ENCODE peak calls at places on chromosomes 1 and 21, in eight cellular contexts. A, I, T, D, C, L, E and K are unnamed samples.

GRCh38 chr1:218165687-218166088 is 119.4 kb upstream of the RRP15 start:
- DNase-seq in D (no peak), L (no peak), I (peak), A (no peak), T (no peak), C (no peak), E (no peak), K (no peak)

GRCh38 chr1:231032963-231033362 is 7.1 kb downstream of the FAM89A start:
- DNase-seq in L (no peak), E (no peak), A (no peak), I (no peak), D (no peak), T (no peak), C (no peak), K (no peak)

GRCh38 chr1:38741341-38741740 is 118.2 kb downstream of the RRAGC start:
- DNase-seq in E (no peak), D (no peak), L (no peak), A (no peak), T (peak), C (no peak), I (no peak), K (no peak)

GRCh38 chr1:88175631-88176226 is 508.3 kb upstream of the PKN2 start:
- DNase-seq in C (no peak), I (no peak), E (no peak), A (no peak), L (no peak), D (peak), T (no peak), K (no peak)

GRCh38 chr21:44377201-44377921 is 23.9 kb downstream of the TRPM2 start:
- DNase-seq in C (no peak), E (no peak), I (no peak), A (no peak), D (no peak), L (no peak), T (peak), K (no peak)

GRCh38 chr1:40153073-40153770 is 8.0 kb upstream of the RLF start:
- DNase-seq in I (peak), L (peak), D (peak), A (no peak), E (no peak), T (peak), C (peak), K (peak)

GRCh38 chr1:77536813-77537212 is 145.6 kb downstream of the ZZZ3 start:
- DNase-seq in T (no peak), C (no peak), L (peak), D (no peak), E (no peak), A (no peak), I (no peak), K (no peak)

GRCh38 chr1:47587891-47588582 is 150.2 kb downstream of the FOXD2 start:
- DNase-seq in D (no peak), C (peak), I (no peak), L (no peak), T (no peak), A (no peak), E (no peak), K (no peak)

GRCh38 chr21:45874716-45875415 is 106.7 kb upstream of the COL6A1 start:
- DNase-seq in C (no peak), A (no peak), T (no peak), D (no peak), E (no peak), L (peak), I (no peak), K (no peak)

GRCh38 chr21:35046223-35046690 is 2.8 kb downstream of the RUNX1 start:
- DNase-seq in D (no peak), C (no peak), E (no peak), T (no peak), A (no peak), I (no peak), L (no peak), K (no peak)

GRCh38 chr1:32192220-32192948 is 8.0 kb upstream of the CCDC28B start:
- DNase-seq in I (no peak), T (no peak), L (no peak), A (no peak), C (no peak), E (no peak), D (no peak), K (no peak)

GRCh38 chr1:94654031-94654430 is 112.5 kb upstream of the F3 start:
- DNase-seq in T (no peak), L (no peak), D (no peak), A (no peak), I (no peak), E (no peak), C (no peak), K (no peak)

GRCh38 chr1:209485167-209485566 is 98.3 kb upstream of the CAMK1G start:
- DNase-seq in L (no peak), T (no peak), C (peak), I (no peak), A (no peak), D (no peak), E (no peak), K (peak)

GRCh38 chr1:55981015-55981635 is 598.2 kb downstream of the PLPP3 start:
- DNase-seq in E (no peak), A (no peak), I (no peak), L (no peak), T (no peak), D (no peak), C (no peak), K (no peak)

GRCh38 chr1:209335090-209335692 is 248.3 kb upstream of the CAMK1G start:
- DNase-seq in T (peak), C (no peak), I (peak), D (peak), L (peak), E (no peak), A (no peak), K (peak)

GRCh38 chr1:226541631-226542622 is 6.6 kb upstream of the STUM start:
- DNase-seq in E (no peak), A (no peak), C (peak), D (no peak), L (no peak), I (no peak), T (no peak), K (no peak)

GRCh38 chr1:69269491-69269890 is 298.2 kb upstream of the LRRC7 start:
- DNase-seq in A (no peak), E (no peak), T (peak), D (no peak), L (no peak), I (no peak), C (no peak), K (no peak)

GRCh38 chr1:208298593-208299233 is 54.5 kb upstream of the PLXNA2 start:
- DNase-seq in I (no peak), E (no peak), C (peak), T (no peak), A (no peak), L (no peak), D (peak), K (peak)

GRCh38 chr1:173122344-173122880 is 71.7 kb upstream of the TNFSF18 start:
- DNase-seq in I (no peak), T (no peak), L (no peak), E (no peak), A (no peak), D (no peak), C (no peak), K (no peak)

GRCh38 chr1:163178628-163179027 is 24.1 kb downstream of the RGS5 start:
- DNase-seq in E (no peak), L (no peak), I (no peak), A (no peak), T (no peak), C (no peak), D (no peak), K (no peak)

GRCh38 chr21:42061866-42062542 is 9.1 kb upstream of the UMODL1 start:
- DNase-seq in T (peak), I (peak), C (peak), D (no peak), E (peak), A (peak), L (no peak), K (no peak)

GRCh38 chr1:161061419-161061818 is 8.3 kb downstream of the ARHGAP30 start:
- DNase-seq in I (no peak), A (no peak), L (no peak), E (no peak), C (no peak), T (no peak), D (no peak), K (no peak)

GRCh38 chr1:247453256-247453655 is 4.6 kb downstream of the OR2B11 start:
- DNase-seq in I (no peak), T (no peak), A (no peak), D (no peak), E (no peak), C (no peak), L (no peak), K (no peak)

GRCh38 chr1:236989290-236990051 is 14.8 kb downstream of the MT1HL1 start:
- DNase-seq in I (no peak), D (no peak), E (no peak), A (no peak), L (no peak), T (no peak), C (no peak), K (no peak)

GRCh38 chr1:64490204-64490818 is 20.4 kb downstream of the CACHD1 start:
- DNase-seq in T (no peak), I (no peak), A (no peak), L (no peak), C (no peak), E (no peak), D (peak), K (no peak)

GRCh38 chr1:86194491-86195034 is 38.0 kb upstream of the COL24A1 start:
- DNase-seq in C (no peak), D (no peak), I (no peak), T (no peak), A (no peak), E (no peak), L (no peak), K (no peak)

GRCh38 chr1:111789666-111790316 is 34.1 kb downstream of the DDX20 start:
- DNase-seq in E (no peak), C (no peak), D (no peak), T (no peak), A (no peak), L (no peak), I (no peak), K (peak)

GRCh38 chr21:45845790-45846130 is 135.8 kb upstream of the COL6A1 start:
- DNase-seq in I (no peak), E (no peak), L (no peak), T (no peak), C (no peak), D (no peak), A (no peak), K (no peak)

GRCh38 chr1:21332691-21333449 is 42.6 kb upstream of the ECE1 start:
- DNase-seq in L (no peak), I (no peak), D (no peak), C (no peak), T (no peak), A (no peak), E (no peak), K (no peak)

GRCh38 chr21:32523463-32523862 is 61.9 kb downstream of the TCP10L start:
- DNase-seq in D (no peak), C (no peak), E (no peak), L (no peak), I (no peak), T (no peak), A (no peak), K (no peak)

GRCh38 chr21:34782666-34783365 is 114.0 kb downstream of the CLIC6 start:
- DNase-seq in I (no peak), C (no peak), L (no peak), E (no peak), T (no peak), A (no peak), D (peak), K (no peak)